ENCODE peak calls at places on chromosomes 3 and 15, in ten cellular contexts. B is AG10803, F is neural crest cell, N is GM20000, O is A549, X is transverse colon, V is body of pancreas, U is Calu3, M is SK-N-SH, I is left ventricle myocardium inferior. D is an unnamed sample.
A peak's percentile ranks its signal among the peaks of the same experiment; 100 is the strongest.

GRCh38 chr3:196694202-196694638 is 17.8 kb downstream of the CEP19 start:
- DNase-seq in B (no peak), F (no peak), N (peak; percentile 49), O (peak; percentile 19), X (no peak), V (no peak), U (no peak), M (peak; percentile 51), I (no peak), D (no peak)

GRCh38 chr15:69154684-69155083 is 5.8 kb upstream of the GLCE start:
- DNase-seq in B (peak; percentile 81), F (no peak), N (no peak), O (no peak), X (no peak), V (no peak), U (peak; percentile 43), M (no peak), I (no peak), D (no peak)

GRCh38 chr15:52010633-52011595 is 8.1 kb upstream of the MAPK6 start:
- DNase-seq in B (peak; percentile 84), F (no peak), N (peak; percentile 41), O (no peak), X (no peak), V (peak; percentile 67), U (peak; percentile 48), M (no peak), I (no peak), D (no peak)

GRCh38 chr15:62250978-62251377 is 85.9 kb upstream of the C2CD4B start:
- DNase-seq in B (no peak), F (no peak), N (no peak), O (no peak), X (no peak), V (no peak), U (no peak), M (no peak), I (no peak), D (no peak)

GRCh38 chr3:158165730-158166129 is 55.8 kb downstream of the RSRC1 start:
- DNase-seq in B (peak; percentile 21), F (no peak), N (no peak), O (no peak), X (no peak), V (no peak), U (no peak), M (no peak), I (no peak), D (no peak)

GRCh38 chr3:194267744-194268658 is 83.1 kb downstream of the CPN2 start:
- DNase-seq in B (no peak), F (no peak), N (no peak), O (no peak), X (peak; percentile 29), V (peak; percentile 33), U (no peak), M (no peak), I (peak; percentile 80), D (no peak)

GRCh38 chr3:56593455-56594158 is 36.6 kb downstream of the CCDC66 start:
- DNase-seq in B (no peak), F (no peak), N (no peak), O (no peak), X (no peak), V (no peak), U (no peak), M (no peak), I (no peak), D (no peak)

GRCh38 chr3:16516695-16517481 is 3.4 kb upstream of the RFTN1 start:
- DNase-seq in B (peak; percentile 74), F (no peak), N (peak; percentile 43), O (peak; percentile 38), X (no peak), V (no peak), U (peak; percentile 12), M (peak; percentile 58), I (peak; percentile 41), D (no peak)

GRCh38 chr3:98482717-98483482 is 14.6 kb upstream of the OR5K2 start:
- DNase-seq in B (no peak), F (no peak), N (no peak), O (no peak), X (no peak), V (no peak), U (peak; percentile 35), M (no peak), I (no peak), D (no peak)

GRCh38 chr3:123667784-123668183 is 82.9 kb upstream of the HACD2 start:
- DNase-seq in B (no peak), F (no peak), N (no peak), O (no peak), X (no peak), V (no peak), U (no peak), M (no peak), I (no peak), D (no peak)

GRCh38 chr3:59263152-59263551 is 213.3 kb upstream of the CFAP20DC start:
- DNase-seq in B (peak; percentile 49), F (no peak), N (no peak), O (no peak), X (no peak), V (no peak), U (no peak), M (no peak), I (no peak), D (no peak)

GRCh38 chr15:63939531-63940130 is 105.9 kb upstream of the HERC1 start:
- DNase-seq in B (peak; percentile 84), F (no peak), N (peak; percentile 52), O (no peak), X (peak; percentile 50), V (peak; percentile 30), U (no peak), M (no peak), I (peak; percentile 39), D (no peak)

GRCh38 chr3:119148493-119149180 is 2.7 kb downstream of the TEX55 start:
- DNase-seq in B (peak; percentile 39), F (no peak), N (no peak), O (no peak), X (no peak), V (no peak), U (no peak), M (no peak), I (no peak), D (no peak)

DNA sequence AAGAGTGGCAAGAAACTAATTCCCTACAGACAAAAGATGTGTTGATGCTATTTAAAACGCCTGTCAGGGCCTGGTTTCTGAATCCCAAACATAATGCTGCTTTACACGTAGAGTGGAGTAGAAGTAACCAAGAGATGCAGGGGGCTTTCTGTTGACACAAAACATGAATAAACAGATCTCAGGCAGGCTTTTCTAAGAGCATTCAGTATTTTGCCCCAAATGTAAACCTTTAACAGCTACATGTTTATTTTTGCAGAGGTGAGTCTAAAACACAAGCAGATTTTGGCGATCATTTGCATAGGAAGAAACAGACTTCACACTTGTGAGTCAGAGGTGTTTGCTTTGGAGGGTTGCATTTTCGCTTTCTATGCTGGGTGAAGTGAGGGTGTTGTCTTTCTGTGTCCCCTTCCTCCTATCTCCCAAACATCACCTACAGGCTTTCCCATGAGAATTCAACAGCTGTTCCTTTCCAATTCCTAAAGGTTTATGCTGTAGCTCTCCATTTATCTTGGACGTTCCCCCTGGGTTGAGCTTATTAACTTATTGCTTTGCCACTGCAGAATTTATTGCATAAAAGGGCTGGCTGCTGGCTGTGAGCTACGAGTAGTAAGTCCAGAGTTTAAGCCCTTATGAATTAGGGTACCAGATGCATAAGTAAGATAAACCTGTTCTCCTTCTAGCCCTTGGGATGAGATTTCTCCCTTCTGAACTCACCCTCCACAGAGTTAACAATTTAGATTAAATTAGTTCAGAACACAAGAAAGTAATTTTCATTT is 156.7 kb downstream of the DIPK2A start:
- DNase-seq in B (no peak), F (no peak), N (peak; percentile 47), O (no peak), X (no peak), V (no peak), U (no peak), M (no peak), I (no peak), D (no peak)
- TF ChIP-seq CTCF in B (no peak), F (no peak), N (no peak), O (no peak), X (no peak), V (no peak), U (no peak), M (no peak), I (no peak), D (no peak)

GRCh38 chr15:92565351-92566125 is 90.0 kb downstream of the FAM174B start:
- DNase-seq in B (no peak), F (no peak), N (no peak), O (no peak), X (no peak), V (no peak), U (no peak), M (no peak), I (no peak), D (no peak)
- TF ChIP-seq CTCF in B (no peak), F (no peak), N (no peak), O (no peak), X (no peak), V (no peak), U (no peak), M (no peak), I (no peak), D (no peak)

DNA sequence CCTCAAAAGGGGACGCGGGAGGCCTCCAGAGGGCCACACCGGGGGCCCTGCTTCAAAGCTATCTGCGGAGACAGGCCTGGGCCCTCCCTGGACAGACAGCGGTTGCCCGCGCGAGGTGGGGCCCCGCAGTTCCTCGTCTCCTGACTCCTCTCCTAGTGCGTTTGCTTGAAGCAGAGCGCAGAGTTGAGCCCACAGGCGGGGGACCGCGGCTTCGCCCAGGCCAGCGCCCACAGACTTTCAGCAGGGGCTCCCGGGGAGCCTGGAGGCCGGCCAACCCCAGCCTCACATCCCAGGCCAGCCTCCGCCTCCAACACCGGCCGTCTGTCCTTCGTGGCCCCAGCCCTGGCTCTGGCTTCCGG is 540 bp upstream of the ADAMTS7 start:
- DNase-seq in B (no peak), F (no peak), N (no peak), O (no peak), X (no peak), V (no peak), U (no peak), M (no peak), I (peak; percentile 34), D (no peak)
- TF ChIP-seq CTCF in B (no peak), F (no peak), N (no peak), O (peak; percentile 20), X (no peak), V (no peak), U (peak; percentile 1), M (peak; percentile 29), I (no peak), D (no peak)

DNA sequence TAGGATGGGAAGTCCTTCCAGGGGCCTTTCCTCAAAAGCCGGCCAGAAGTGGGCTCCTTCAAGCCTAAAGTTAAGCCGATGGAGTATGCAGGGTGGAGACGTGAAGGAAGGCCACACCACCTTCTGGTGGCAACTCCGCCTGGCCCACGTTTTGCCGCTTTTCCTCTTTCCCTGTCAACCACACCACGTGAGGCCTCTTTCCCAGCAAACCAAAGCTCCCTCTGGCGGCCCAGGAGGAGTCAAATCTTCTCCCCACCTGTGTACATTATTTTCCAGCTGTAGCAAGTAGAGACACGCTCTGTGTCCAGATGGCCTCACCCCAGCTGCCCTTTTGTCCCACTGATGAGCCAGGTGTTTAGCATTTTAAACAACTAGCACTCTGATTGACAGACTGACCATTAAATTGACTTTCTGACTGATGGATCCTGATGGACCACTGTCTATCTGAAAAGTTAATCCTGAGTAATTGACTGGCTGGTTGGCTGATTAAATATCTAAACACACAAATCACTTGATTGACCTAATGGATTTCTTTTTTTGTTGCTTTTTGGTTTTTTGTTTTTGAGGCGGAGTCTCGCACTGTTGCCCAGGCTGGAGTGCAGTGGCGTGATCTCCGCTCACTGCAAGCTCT is 59.6 kb upstream of the ZBTB38 start:
- DNase-seq in B (peak; percentile 46), F (peak; percentile 38), N (no peak), O (peak; percentile 88), X (peak; percentile 39), V (peak; percentile 79), U (peak; percentile 92), M (peak; percentile 33), I (peak; percentile 30), D (peak; percentile 42)
- TF ChIP-seq CTCF in B (peak; percentile 63), F (peak; percentile 59), N (no peak), O (peak; percentile 38), X (peak; percentile 49), V (peak; percentile 59), U (peak; percentile 89), M (peak; percentile 24), I (peak; percentile 66), D (peak; percentile 71)

D was measured in progenitor cell of endocrine pancreas.